ENCODE peak calls at places on chromosomes 11 and 22, in seven cellular contexts. A is breast epithelium, S is HCT116, G is stomach, Z is sigmoid colon, J is transverse colon, N is prostate gland. B is an unnamed sample.

GRCh38 chr11:35153280-35153679 is 14.3 kb downstream of the CD44 start:
- DNase-seq in A (no peak), S (no peak), G (no peak), Z (no peak), J (no peak), N (no peak), B (no peak)

GRCh38 chr11:113267536-113267935 is 46.8 kb upstream of the TTC12 start:
- DNase-seq in A (no peak), S (no peak), G (no peak), Z (no peak), J (no peak), N (no peak), B (no peak)

GRCh38 chr11:8808226-8808585 is 102.8 kb upstream of the AKIP1 start:
- DNase-seq in A (no peak), S (no peak), G (no peak), Z (no peak), J (no peak), N (no peak), B (no peak)

GRCh38 chr11:86245369-86246292 is 1.1 kb downstream of the EED start:
- DNase-seq in A (no peak), S (no peak), G (no peak), Z (no peak), J (peak; percentile 15), N (no peak), B (no peak)

GRCh38 chr11:8810331-8811301 is 100.4 kb upstream of the AKIP1 start:
- DNase-seq in A (peak; percentile 79), S (no peak), G (peak; percentile 84), Z (peak; percentile 95), J (peak; percentile 83), N (peak; percentile 83), B (peak; percentile 49)

GRCh38 chr11:111059726-111060125 is 185.8 kb upstream of the POU2AF2 start:
- DNase-seq in A (no peak), S (no peak), G (no peak), Z (no peak), J (no peak), N (no peak), B (no peak)

GRCh38 chr22:36332623-36333331 is 55.0 kb downstream of the MYH9 start:
- DNase-seq in A (peak; percentile 90), S (no peak), G (peak; percentile 73), Z (no peak), J (peak; percentile 55), N (peak; percentile 92), B (peak; percentile 46)

GRCh38 chr22:27133951-27134664 is 476.7 kb downstream of the MIAT start:
- DNase-seq in A (no peak), S (no peak), G (peak; percentile 44), Z (peak; percentile 85), J (peak; percentile 21), N (no peak), B (peak; percentile 26)

GRCh38 chr11:130198292-130198691 is 38.7 kb downstream of the ST14 start:
- DNase-seq in A (no peak), S (no peak), G (no peak), Z (no peak), J (no peak), N (no peak), B (no peak)

DNA sequence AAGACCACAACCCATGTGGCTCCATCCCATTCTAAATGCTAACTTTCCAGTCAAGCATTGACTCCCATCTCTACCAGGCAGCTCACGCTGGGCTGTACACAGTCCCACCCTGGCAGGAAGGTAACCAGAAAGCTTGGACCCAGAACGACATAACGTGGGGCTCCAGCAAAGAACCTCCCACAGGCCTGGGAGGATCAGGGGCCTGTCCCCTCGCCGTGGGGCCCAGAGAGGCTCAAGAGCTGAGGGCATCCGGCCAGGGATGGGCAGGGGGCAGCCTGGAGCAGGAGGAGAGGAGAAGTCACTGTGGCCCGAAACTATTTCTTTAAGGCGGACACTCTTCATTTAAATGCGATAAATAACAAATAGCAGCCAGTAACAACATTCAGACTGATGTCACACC is 169.9 kb downstream of the SHANK2 start:
- DNase-seq in A (no peak), S (no peak), G (no peak), Z (no peak), J (no peak), N (no peak), B (no peak)
- TF ChIP-seq POLR2AphosphoS5 in A (no peak), S (no peak), G (no peak), Z (no peak), J (no peak), N (no peak), B (no peak)

DNA sequence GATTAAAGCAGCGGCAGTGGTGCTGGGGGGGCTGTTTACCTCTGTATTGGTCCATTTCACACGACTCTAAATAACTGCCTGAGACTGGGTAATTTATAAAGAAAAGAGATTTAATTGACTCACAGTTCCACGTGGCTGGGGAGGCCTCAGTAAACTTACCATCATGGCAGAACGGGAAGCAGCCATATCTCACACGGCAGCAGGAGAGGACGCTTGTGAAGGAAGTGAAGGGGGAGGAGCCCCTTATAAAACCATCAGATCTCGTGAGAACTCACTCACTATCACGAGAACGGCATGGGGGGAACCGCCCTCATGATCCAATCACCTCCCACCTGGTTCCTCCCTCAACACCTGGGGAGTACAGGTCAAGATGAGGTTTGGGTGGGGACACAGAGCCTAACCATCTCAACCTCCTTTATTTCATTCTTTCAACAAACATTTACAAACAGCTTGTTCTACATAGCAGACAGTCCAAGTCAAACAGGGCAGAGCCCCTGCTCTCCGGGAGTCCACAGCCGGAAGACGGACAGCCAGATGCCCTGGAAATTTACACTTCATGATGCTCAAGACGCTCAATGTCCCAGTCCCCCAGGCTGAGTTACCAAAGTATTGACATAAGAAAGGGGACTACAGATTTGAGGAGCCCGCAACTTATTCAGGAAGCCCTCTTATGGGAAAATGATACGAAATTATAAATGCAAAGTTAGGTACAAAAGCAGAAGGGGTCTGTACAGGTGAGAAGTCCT is 26.3 kb upstream of the HMGXB4 start:
- DNase-seq in A (no peak), S (peak; percentile 50), G (no peak), Z (no peak), J (peak; percentile 17), N (no peak), B (no peak)
- TF ChIP-seq POLR2A in A (no peak), S (peak; percentile 98), G (no peak), Z (no peak), J (no peak), N (no peak), B (peak; percentile 72)

GRCh38 chr22:49936018-49936972 is 17.9 kb downstream of the CRELD2 start:
- DNase-seq in A (peak; percentile 89), S (no peak), G (peak; percentile 95), Z (peak; percentile 97), J (peak; percentile 92), N (peak; percentile 80), B (peak; percentile 82)

GRCh38 chr22:49935561-49935960 is 17.1 kb downstream of the CRELD2 start:
- DNase-seq in A (no peak), S (no peak), G (no peak), Z (no peak), J (no peak), N (no peak), B (no peak)

GRCh38 chr22:49936973-49937757 is 18.7 kb downstream of the CRELD2 start:
- DNase-seq in A (no peak), S (no peak), G (peak; percentile 57), Z (no peak), J (no peak), N (no peak), B (no peak)

GRCh38 chr22:49938565-49939136 is 20.2 kb downstream of the CRELD2 start:
- DNase-seq in A (no peak), S (no peak), G (peak; percentile 30), Z (no peak), J (no peak), N (no peak), B (no peak)

GRCh38 chr22:49937758-49938564 is 19.5 kb downstream of the CRELD2 start:
- DNase-seq in A (no peak), S (no peak), G (peak; percentile 29), Z (no peak), J (no peak), N (no peak), B (no peak)
- TF ChIP-seq POLR2AphosphoS5 in A (peak; percentile 48), S (no peak), G (peak; percentile 32), Z (peak; percentile 36), J (no peak), N (no peak), B (no peak)

GRCh38 chr11:128448487-128448886 is 138.9 kb downstream of the ETS1 start:
- DNase-seq in A (peak; percentile 76), S (peak; percentile 95), G (peak; percentile 76), Z (no peak), J (peak; percentile 83), N (no peak), B (no peak)
- TF ChIP-seq POLR2A in A (no peak), S (no peak), G (no peak), Z (no peak), J (peak; percentile 49), N (no peak), B (no peak)

GRCh38 chr11:2912498-2912897 is 16.7 kb downstream of the PHLDA2 start:
- DNase-seq in A (peak; percentile 95), S (peak; percentile 87), G (peak; percentile 96), Z (no peak), J (peak; percentile 95), N (peak; percentile 95), B (no peak)
- TF ChIP-seq POLR2AphosphoS5 in A (peak; percentile 60), S (peak; percentile 75), G (peak; percentile 89), Z (no peak), J (peak; percentile 88), N (peak; percentile 94), B (no peak)

GRCh38 chr11:45147017-45147728 is 734 bp downstream of the PRDM11 start:
- DNase-seq in A (peak; percentile 94), S (peak; percentile 86), G (peak; percentile 97), Z (peak; percentile 98), J (peak; percentile 96), N (peak; percentile 95), B (peak; percentile 97)
- TF ChIP-seq POLR2A in A (no peak), S (peak; percentile 59), G (peak; percentile 42), Z (peak; percentile 38), J (peak; percentile 78), N (peak; percentile 94), B (peak; percentile 70)

GRCh38 chr11:10490398-10491232 is 35.6 kb downstream of the AMPD3 start:
- DNase-seq in A (peak; percentile 45), S (peak; percentile 94), G (peak; percentile 68), Z (peak; percentile 91), J (peak; percentile 74), N (no peak), B (no peak)
- TF ChIP-seq POLR2AphosphoS5 in A (no peak), S (peak; percentile 72), G (peak; percentile 86), Z (peak; percentile 46), J (peak; percentile 75), N (peak; percentile 37), B (no peak)

DNA sequence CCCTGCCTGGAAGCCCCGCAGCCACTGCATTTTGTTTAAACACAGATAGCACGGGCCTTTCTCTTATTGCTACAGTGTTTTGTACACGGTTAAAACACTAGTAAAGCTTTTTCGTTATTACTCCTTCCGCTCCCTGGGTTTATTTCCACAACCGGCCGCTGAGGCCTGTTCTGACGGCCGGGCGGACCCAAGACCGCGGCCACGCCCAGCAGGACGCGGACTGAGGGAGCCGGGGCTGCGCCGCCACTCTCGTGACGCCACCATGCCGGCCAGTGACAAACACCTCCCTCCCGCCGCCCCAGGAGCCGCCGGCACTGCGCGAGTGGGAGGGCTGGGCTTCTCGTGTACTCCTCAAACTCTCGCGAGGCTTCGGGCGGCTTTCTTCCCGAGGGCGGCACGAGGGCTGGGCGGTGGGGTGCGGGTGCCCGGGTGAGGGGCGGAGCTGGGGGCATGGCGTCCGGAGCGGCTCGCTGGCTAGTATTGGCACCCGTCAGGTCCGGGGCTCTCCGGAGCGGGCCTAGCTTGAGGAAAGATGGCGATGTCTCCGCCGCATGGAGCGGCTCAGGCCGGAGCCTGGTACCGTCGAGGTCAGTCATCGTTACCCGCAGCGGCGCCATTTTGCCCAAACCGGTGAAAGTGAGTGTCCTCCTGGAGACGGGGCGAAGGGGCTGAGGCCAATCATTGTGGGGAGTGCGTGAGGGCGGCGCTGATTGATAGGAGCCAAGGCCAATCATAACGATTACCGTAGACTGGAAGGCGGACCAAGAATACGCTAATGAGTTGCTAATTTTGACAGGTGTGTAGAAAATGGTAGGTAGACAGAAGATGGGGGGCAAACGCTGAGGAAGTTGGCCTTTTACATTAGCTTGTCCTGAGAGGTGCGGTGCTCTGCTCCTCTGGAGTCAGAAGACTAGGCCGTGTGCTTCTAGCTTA is at the start of gene SMDT1:
- DNase-seq in A (peak; percentile 99), S (peak; percentile 97), G (peak; percentile 99), Z (peak; percentile 100), J (peak; percentile 100), N (peak; percentile 99), B (peak; percentile 98)
- TF ChIP-seq POLR2A in A (peak; percentile 71), S (peak; percentile 67), G (peak; percentile 73), Z (peak; percentile 95), J (peak; percentile 93), N (peak; percentile 93), B (peak; percentile 89)